ENCODE peak calls at places on chromosome 4, in eight cellular contexts. I is MCF 10A, Z is AG09319, M is K562, F is osteocyte, C is astrocyte of the cerebellum, V is A549, O is lower leg skin. A is an unnamed sample.

GRCh38 chr4:54661156-54661555 is 3.4 kb downstream of the KIT start:
- DNase-seq in I (peak), Z (no peak), M (no peak), F (no peak), C (no peak), V (no peak), O (no peak), A (no peak)

GRCh38 chr4:71237626-71238025 is 101.2 kb upstream of the SLC4A4 start:
- DNase-seq in I (no peak), Z (no peak), M (no peak), F (no peak), C (no peak), V (no peak), O (no peak), A (no peak)

GRCh38 chr4:114193625-114194399 is 214.4 kb upstream of the ARSJ start:
- DNase-seq in I (no peak), Z (no peak), M (no peak), F (no peak), C (no peak), V (no peak), O (no peak), A (no peak)

GRCh38 chr4:76357981-76358380 is 51.4 kb downstream of the STBD1 start:
- DNase-seq in I (no peak), Z (no peak), M (no peak), F (no peak), C (no peak), V (no peak), O (no peak), A (no peak)

GRCh38 chr4:137608085-137608484 is 75.8 kb upstream of the PCDH18 start:
- DNase-seq in I (no peak), Z (no peak), M (no peak), F (no peak), C (no peak), V (no peak), O (no peak), A (no peak)

GRCh38 chr4:169164669-169165415 is 105.9 kb downstream of the SH3RF1 start:
- DNase-seq in I (no peak), Z (no peak), M (no peak), F (no peak), C (no peak), V (no peak), O (no peak), A (no peak)

GRCh38 chr4:6688879-6689505 is 4.7 kb upstream of the S100P start:
- DNase-seq in I (peak), Z (peak), M (peak), F (peak), C (peak), V (peak), O (peak), A (peak)

GRCh38 chr4:140094701-140095420 is 59.1 kb downstream of the MAML3 start:
- DNase-seq in I (no peak), Z (no peak), M (no peak), F (no peak), C (no peak), V (no peak), O (peak), A (no peak)

GRCh38 chr4:1285151-1285789 is 4.4 kb upstream of the MAEA start:
- DNase-seq in I (no peak), Z (no peak), M (no peak), F (no peak), C (no peak), V (no peak), O (peak), A (no peak)

GRCh38 chr4:121789470-121789869 is 11.7 kb upstream of the EXOSC9 start:
- DNase-seq in I (no peak), Z (no peak), M (no peak), F (no peak), C (no peak), V (no peak), O (no peak), A (no peak)

GRCh38 chr4:10878861-10879260 is 194.3 kb upstream of the CLNK start:
- DNase-seq in I (no peak), Z (no peak), M (no peak), F (no peak), C (no peak), V (no peak), O (no peak), A (no peak)

GRCh38 chr4:8419222-8420041 is 21.1 kb downstream of the ACOX3 start:
- DNase-seq in I (peak), Z (no peak), M (peak), F (no peak), C (no peak), V (no peak), O (no peak), A (peak)

GRCh38 chr4:150140774-150141400 is 62.6 kb downstream of the DCLK2 start:
- DNase-seq in I (peak), Z (no peak), M (no peak), F (no peak), C (peak), V (no peak), O (no peak), A (no peak)

GRCh38 chr4:149371021-149371420 is 444.6 kb downstream of the IQCM start:
- DNase-seq in I (peak), Z (peak), M (peak), F (no peak), C (peak), V (peak), O (no peak), A (peak)

GRCh38 chr4:114015444-114015899 is 36.0 kb upstream of the ARSJ start:
- DNase-seq in I (peak), Z (peak), M (no peak), F (no peak), C (peak), V (peak), O (no peak), A (no peak)

GRCh38 chr4:2412534-2412884 is 5.9 kb downstream of the ZFYVE28 start:
- DNase-seq in I (no peak), Z (no peak), M (peak), F (no peak), C (no peak), V (no peak), O (no peak), A (peak)

GRCh38 chr4:165787516-165788274 is 85.3 kb upstream of the TLL1 start:
- DNase-seq in I (no peak), Z (no peak), M (no peak), F (no peak), C (no peak), V (no peak), O (no peak), A (no peak)

GRCh38 chr4:168695288-168695687 is 198.4 kb downstream of the PALLD start:
- DNase-seq in I (no peak), Z (no peak), M (no peak), F (no peak), C (no peak), V (no peak), O (no peak), A (no peak)

GRCh38 chr4:168757500-168757899 is 252.6 kb downstream of the CBR4 start:
- DNase-seq in I (no peak), Z (no peak), M (no peak), F (no peak), C (no peak), V (no peak), O (no peak), A (no peak)

GRCh38 chr4:26299254-26299882 is 21.4 kb upstream of the RBPJ start:
- DNase-seq in I (no peak), Z (no peak), M (no peak), F (no peak), C (no peak), V (no peak), O (no peak), A (peak)

GRCh38 chr4:184433258-184433892 is 41.0 kb downstream of the IRF2 start:
- DNase-seq in I (peak), Z (peak), M (no peak), F (no peak), C (no peak), V (no peak), O (no peak), A (no peak)
- TF ChIP-seq CTCF in I (no peak), Z (peak), M (no peak), F (no peak), C (no peak), V (no peak), O (no peak), A (no peak)

GRCh38 chr4:40980318-40980883 is 230.6 kb downstream of the NSUN7 start:
- DNase-seq in I (peak), Z (no peak), M (peak), F (no peak), C (no peak), V (no peak), O (no peak), A (peak)
- TF ChIP-seq CTCF in I (peak), Z (peak), M (peak), F (peak), C (peak), V (peak), O (no peak), A (peak)

GRCh38 chr4:102612195-102612594 is 111.0 kb downstream of the NFKB1 start:
- DNase-seq in I (no peak), Z (no peak), M (no peak), F (no peak), C (no peak), V (no peak), O (no peak), A (no peak)

GRCh38 chr4:102612824-102613366 is 111.7 kb downstream of the NFKB1 start:
- DNase-seq in I (peak), Z (no peak), M (no peak), F (no peak), C (no peak), V (no peak), O (no peak), A (no peak)

GRCh38 chr4:102608190-102608589 is 107.0 kb downstream of the NFKB1 start:
- DNase-seq in I (no peak), Z (no peak), M (no peak), F (no peak), C (no peak), V (no peak), O (no peak), A (no peak)

GRCh38 chr4:102610476-102610875 is 109.3 kb downstream of the NFKB1 start:
- DNase-seq in I (no peak), Z (no peak), M (no peak), F (no peak), C (no peak), V (no peak), O (no peak), A (no peak)

DNA sequence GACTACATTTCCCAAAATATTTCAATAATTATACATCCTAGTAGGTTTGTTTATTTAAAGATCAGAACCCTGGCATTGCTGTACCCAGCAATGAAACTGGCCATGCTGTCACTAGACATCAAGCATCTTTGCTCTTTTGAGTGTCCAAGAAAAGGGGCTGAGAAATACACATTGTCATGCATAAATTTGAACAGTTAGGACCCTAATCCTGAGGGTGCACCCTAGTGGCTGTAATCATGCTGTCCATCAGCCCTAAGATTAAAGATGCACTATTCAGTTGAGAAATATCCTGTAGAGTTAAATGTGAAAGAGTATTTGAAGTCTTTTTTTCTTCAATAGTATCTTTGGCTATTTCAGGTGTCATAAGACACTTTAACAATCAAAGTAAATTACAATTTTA is 108.8 kb downstream of the NFKB1 start:
- DNase-seq in I (no peak), Z (no peak), M (peak), F (no peak), C (no peak), V (no peak), O (no peak), A (no peak)
- TF ChIP-seq CTCF in I (peak), Z (peak), M (peak), F (peak), C (peak), V (peak), O (no peak), A (peak)

DNA sequence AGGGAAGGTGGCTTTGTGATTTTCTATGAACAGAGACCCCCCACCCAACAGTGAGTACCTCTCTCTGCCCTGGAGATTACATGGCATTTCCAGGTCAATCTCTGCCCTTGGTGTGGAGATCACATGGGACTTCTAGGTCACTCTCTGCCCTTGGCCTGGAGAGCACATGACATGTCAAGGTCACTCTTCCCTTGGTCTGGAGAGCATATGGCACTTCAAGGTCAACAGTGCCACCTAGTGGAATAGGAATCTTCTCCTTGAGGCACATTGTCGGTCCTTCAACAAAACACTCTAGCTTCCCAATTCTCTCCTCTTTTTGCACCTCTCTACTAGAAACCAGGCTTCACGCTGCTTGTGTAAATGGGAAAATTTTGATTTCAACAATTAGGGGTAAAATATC is 66.2 kb upstream of the TACR3 start:
- DNase-seq in I (peak), Z (peak), M (peak), F (no peak), C (peak), V (peak), O (no peak), A (peak)
- TF ChIP-seq CTCF in I (peak), Z (peak), M (peak), F (peak), C (peak), V (peak), O (no peak), A (peak)

DNA sequence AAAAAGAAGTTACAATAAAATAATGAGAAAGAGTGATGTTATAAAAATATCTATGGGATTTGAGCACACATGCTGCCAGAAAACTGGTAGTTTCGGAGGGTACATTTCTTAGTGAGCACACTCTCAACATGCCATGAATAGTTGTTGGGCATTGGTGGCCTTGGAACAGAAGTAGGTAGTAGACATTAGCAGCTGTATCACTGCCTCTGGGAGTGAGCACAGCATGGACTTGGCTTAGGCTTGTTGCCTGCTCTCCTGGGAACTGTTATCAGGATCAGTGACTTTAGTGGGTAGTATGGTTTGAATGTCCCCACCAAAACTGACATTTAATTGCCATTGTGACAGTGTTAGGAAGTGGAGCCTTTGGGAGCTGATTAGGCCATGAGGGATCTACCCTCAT is 13.3 kb upstream of the PDLIM3 start:
- DNase-seq in I (no peak), Z (no peak), M (no peak), F (no peak), C (no peak), V (no peak), O (no peak), A (no peak)
- TF ChIP-seq CTCF in I (no peak), Z (no peak), M (no peak), F (no peak), C (no peak), V (no peak), O (no peak), A (no peak)

GRCh38 chr4:4697584-4697983 is 155.7 kb upstream of the STX18 start:
- DNase-seq in I (no peak), Z (no peak), M (no peak), F (no peak), C (no peak), V (no peak), O (no peak), A (no peak)
- TF ChIP-seq CTCF in I (no peak), Z (no peak), M (no peak), F (no peak), C (no peak), V (no peak), O (no peak), A (no peak)

GRCh38 chr4:91965166-91965565 is 338.6 kb upstream of the GRID2 start:
- DNase-seq in I (no peak), Z (no peak), M (no peak), F (no peak), C (no peak), V (no peak), O (no peak), A (no peak)
- TF ChIP-seq CTCF in I (no peak), Z (no peak), M (no peak), F (no peak), C (no peak), V (no peak), O (no peak), A (no peak)

GRCh38 chr4:24607338-24607737 is 23.0 kb upstream of the DHX15 start:
- DNase-seq in I (no peak), Z (no peak), M (no peak), F (no peak), C (no peak), V (no peak), O (no peak), A (no peak)
- TF ChIP-seq CTCF in I (no peak), Z (no peak), M (no peak), F (no peak), C (no peak), V (no peak), O (no peak), A (no peak)